ENCODE peak calls at places on chromosomes 4 and X, in four cellular contexts. V is mammary epithelial cell, N is PC-3, T is IMR-90. B is an unnamed sample.

GRCh38 chrX:7147431-7147977 is at the start of gene STS:
- DNase-seq in V (peak), T (peak), N (no peak), B (peak)

GRCh38 chr4:10197952-10198351 is 81.4 kb upstream of the WDR1 start:
- DNase-seq in V (no peak), T (no peak), N (no peak), B (no peak)

GRCh38 chrX:17214962-17215361 is 160.0 kb upstream of the NHS start:
- DNase-seq in N (no peak), T (no peak), V (no peak), B (no peak)

GRCh38 chr4:98162696-98163095 is 19.4 kb upstream of the STPG2 start:
- DNase-seq in T (no peak), N (no peak), V (no peak), B (no peak)

GRCh38 chr4:26178874-26179273 is 141.9 kb upstream of the RBPJ start:
- DNase-seq in N (no peak), V (no peak), T (no peak), B (peak)

GRCh38 chr4:138650917-138651564 is 364.5 kb upstream of the NOCT start:
- DNase-seq in V (peak), N (peak), T (peak), B (peak)

GRCh38 chr4:171594293-171594692 is 218.9 kb upstream of the GALNTL6 start:
- DNase-seq in T (no peak), N (no peak), V (no peak), B (no peak)

GRCh38 chr4:20554134-20554533 is 146.1 kb upstream of the PACRGL start:
- DNase-seq in V (peak), N (no peak), T (no peak), B (no peak)

GRCh38 chrX:45537936-45538335 is 337.3 kb upstream of the DIPK2B start:
- DNase-seq in T (no peak), N (no peak), V (peak), B (no peak)

GRCh38 chr4:123037809-123038208 is 115.4 kb upstream of the NUDT6 start:
- DNase-seq in N (no peak), V (no peak), T (peak), B (peak)

GRCh38 chr4:122450847-122451246 is 5.7 kb downstream of the IL2 start:
- DNase-seq in V (peak), N (peak), T (peak), B (no peak)

GRCh38 chrX:135707880-135708279 is 5.6 kb upstream of the CT45A1 start:
- DNase-seq in N (peak), V (no peak), T (no peak), B (no peak)

GRCh38 chr4:24070117-24070516 is 180.3 kb upstream of the PPARGC1A start:
- DNase-seq in V (peak), T (peak), N (peak), B (peak)

GRCh38 chrX:84318661-84319060 is 130.7 kb upstream of the RPS6KA6 start:
- DNase-seq in N (no peak), V (no peak), T (no peak), B (no peak)

GRCh38 chr4:23737571-23737970 is 152.3 kb downstream of the PPARGC1A start:
- DNase-seq in N (no peak), T (no peak), V (no peak), B (peak)

GRCh38 chr4:77052352-77052751 is 23.4 kb downstream of the CCNI start:
- DNase-seq in T (peak), N (peak), V (peak), B (peak)

GRCh38 chr4:8221476-8221875 is 22.4 kb downstream of the SH3TC1 start:
- DNase-seq in V (no peak), T (peak), N (no peak), B (peak)

GRCh38 chrX:1524874-1525582 is 12.0 kb downstream of the P2RY8 start:
- DNase-seq in N (no peak), V (no peak), T (no peak), B (no peak)

GRCh38 chrX:107710617-107711391 is 64.8 kb downstream of the TSC22D3 start:
- DNase-seq in V (peak), T (peak), N (peak), B (peak)

GRCh38 chr4:37528161-37528560 is 158.0 kb downstream of the RELL1 start:
- DNase-seq in T (no peak), V (peak), N (peak), B (no peak)

GRCh38 chrX:101550825-101551767 is 749 bp downstream of the ARMCX1 start:
- DNase-seq in N (no peak), T (peak), V (peak), B (peak)

GRCh38 chr4:118772149-118773081 is 63.5 kb downstream of the SEC24D start:
- DNase-seq in T (peak), N (peak), V (peak), B (peak)

GRCh38 chr4:152590179-152591031 is 54.5 kb upstream of the FBXW7 start:
- DNase-seq in T (peak), N (peak), V (peak), B (peak)

GRCh38 chrX:45758319-45758718 is 557.6 kb upstream of the DIPK2B start:
- DNase-seq in N (peak), V (peak), T (peak), B (peak)

GRCh38 chr4:110916505-110916904 is 293.6 kb upstream of the PITX2 start:
- DNase-seq in N (no peak), T (no peak), V (no peak), B (no peak)

GRCh38 chrX:12210921-12211320 is 72.6 kb downstream of the FRMPD4 start:
- DNase-seq in V (peak), T (peak), N (peak), B (no peak)

GRCh38 chr4:83219344-83219990 is 65.1 kb downstream of the COQ2 start:
- DNase-seq in N (no peak), T (no peak), V (peak), B (no peak)

GRCh38 chr4:183478123-183478522 is 26.7 kb upstream of the ING2 start:
- DNase-seq in V (no peak), T (no peak), N (no peak), B (no peak)

GRCh38 chr4:13544556-13545393 is 467 bp upstream of the NKX3-2 start:
- DNase-seq in N (peak), V (peak), T (peak), B (peak)

GRCh38 chr4:139875456-139875855 is 209.8 kb downstream of the MGST2 start:
- DNase-seq in V (no peak), N (no peak), T (no peak), B (no peak)

DNA sequence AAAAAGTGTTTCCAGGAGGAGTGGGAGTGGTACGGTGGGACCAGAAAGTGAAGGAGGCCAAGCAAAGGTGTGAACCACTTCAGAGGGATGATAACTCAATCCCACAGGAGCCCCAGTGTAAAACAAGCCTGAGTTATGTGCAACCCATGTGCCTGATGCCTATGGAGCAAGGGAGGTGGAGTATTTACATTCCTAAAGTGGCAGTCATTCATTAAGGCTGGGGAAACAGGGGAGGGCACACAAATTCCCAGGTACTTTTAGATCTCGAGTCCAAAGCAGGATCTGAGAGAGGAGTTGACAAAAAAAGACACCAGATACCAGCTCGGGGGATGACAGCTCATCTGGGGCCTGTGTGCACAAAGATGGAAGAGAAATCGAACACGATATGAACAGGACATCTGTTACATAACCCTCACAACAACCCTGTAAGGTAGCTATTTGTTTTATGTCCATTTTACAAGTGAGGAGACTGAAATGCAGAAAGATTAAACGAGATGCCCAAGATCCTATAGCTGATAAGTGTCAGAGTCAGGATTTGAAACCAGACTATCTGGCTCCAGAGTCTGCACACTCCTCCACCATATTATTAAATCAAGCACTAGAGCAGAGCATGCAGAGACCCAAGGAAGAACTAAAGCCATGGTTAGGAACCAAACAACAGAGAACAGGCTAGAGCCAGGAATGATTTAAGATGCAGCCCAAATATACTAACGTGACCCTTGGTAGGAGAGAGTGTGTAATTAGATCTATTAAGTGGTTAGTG is 91.9 kb upstream of the MAPK10 start:
- DNase-seq in V (peak), N (peak), T (peak), B (peak)
- H3K4me2 ChIP-seq in V (no peak), N (peak), T (peak), B (peak)

DNA sequence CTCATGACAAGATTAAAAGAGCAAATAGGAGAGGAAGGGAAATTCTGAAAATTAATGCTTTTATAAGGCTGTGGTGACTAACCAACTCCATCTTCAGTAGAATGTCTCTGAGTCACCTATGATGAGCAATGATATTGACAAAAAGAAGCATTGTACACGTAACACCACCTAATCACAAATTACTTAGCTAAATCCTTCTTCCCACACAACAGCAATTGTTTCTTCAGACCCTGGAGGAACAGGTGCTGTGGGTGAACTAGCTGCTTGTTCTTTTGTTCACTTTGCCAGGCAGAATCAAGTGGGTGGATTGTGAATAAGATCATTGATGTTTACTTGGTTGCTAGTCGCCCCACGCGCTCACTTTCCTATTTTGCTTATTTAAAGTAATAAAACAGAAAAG is 315.5 kb downstream of the CAMK2D start:
- DNase-seq in N (peak), T (peak), V (peak), B (peak)
- H3K4me2 ChIP-seq in N (peak), T (peak), V (peak), B (peak)

DNA sequence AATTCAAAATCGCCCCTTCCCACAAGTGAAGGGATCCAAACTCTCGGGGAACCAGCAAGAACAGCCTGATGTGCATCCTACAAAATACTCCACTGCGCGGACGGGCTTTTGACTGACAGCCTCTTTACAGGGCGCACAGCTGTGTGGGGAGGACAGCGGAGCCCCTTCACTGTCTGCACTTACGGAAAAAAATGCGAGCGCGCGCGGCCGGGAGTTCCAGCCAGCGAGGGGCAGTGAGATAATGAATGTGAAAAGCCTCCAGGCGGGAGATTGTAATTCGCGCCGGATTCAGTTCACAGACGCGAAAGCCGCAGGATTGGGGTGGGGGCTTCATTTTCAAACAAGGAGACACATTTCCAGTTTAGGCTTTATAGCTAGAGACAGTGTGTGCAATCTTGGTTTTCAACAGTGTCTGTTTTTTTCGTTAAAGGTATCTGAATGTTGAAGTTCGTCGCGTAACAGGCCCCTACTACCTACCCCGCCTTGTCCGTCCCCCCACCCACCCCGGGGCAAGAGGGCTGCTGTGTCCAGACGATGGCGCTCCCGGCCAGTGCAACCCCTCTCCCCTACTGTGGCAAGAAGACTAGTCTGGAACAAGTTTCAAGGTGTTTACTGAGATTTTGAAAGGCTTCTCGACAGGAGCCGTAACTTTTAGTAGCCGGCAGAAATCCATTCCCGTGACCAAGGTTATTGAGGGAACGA is 1.7 kb upstream of the GPR50 start:
- DNase-seq in N (no peak), T (no peak), V (no peak), B (no peak)
- H3K4me2 ChIP-seq in N (no peak), T (no peak), V (peak), B (no peak)

GRCh38 chrX:154731203-154731602 is 19.7 kb downstream of the GAB3 start:
- DNase-seq in N (no peak), V (no peak), T (no peak), B (no peak)

GRCh38 chrX:154727418-154728323 is 23.2 kb downstream of the GAB3 start:
- DNase-seq in N (peak), V (peak), T (peak), B (peak)

GRCh38 chrX:154728791-154729190 is 22.1 kb downstream of the GAB3 start:
- DNase-seq in T (no peak), N (no peak), V (no peak), B (no peak)

GRCh38 chrX:154730271-154730883 is 20.5 kb downstream of the GAB3 start:
- DNase-seq in N (peak), T (peak), V (no peak), B (peak)

GRCh38 chrX:154729439-154729838 is 21.4 kb downstream of the GAB3 start:
- DNase-seq in N (no peak), V (no peak), T (no peak), B (no peak)
- H3K4me2 ChIP-seq in N (no peak), V (no peak), T (no peak), B (no peak)